ENCODE peak calls at places on chromosomes 2 and 18, in five cellular contexts. One of them, this sample, is unnamed.

GRCh38 chr2:237473474-237474453 is 13.3 kb upstream of the MLPH start:
- DNase-seq in stimulated activated CD4-positive, alpha-beta T cell treated with anti-CD3 and anti-CD28 coated beads, Interleukin-1b, Interleukin-23, amount 100 ng/mL, for 24 hours: no peak
- DNase-seq in head of caudate nucleus: peak
- DNase-seq in NCI-H446: no peak
- DNase-seq in HTR-8/SVneo: no peak
- DNase-seq in this sample: no peak

GRCh38 chr2:2739231-2739795 is 408.2 kb upstream of the MYT1L start:
- DNase-seq in stimulated activated CD4-positive, alpha-beta T cell treated with anti-CD3 and anti-CD28 coated beads, Interleukin-1b, Interleukin-23, amount 100 ng/mL, for 24 hours: no peak
- DNase-seq in head of caudate nucleus: no peak
- DNase-seq in NCI-H446: no peak
- DNase-seq in HTR-8/SVneo: no peak
- DNase-seq in this sample: peak

GRCh38 chr18:59696311-59697235 is 650 bp downstream of the CCBE1 start:
- DNase-seq in stimulated activated CD4-positive, alpha-beta T cell treated with anti-CD3 and anti-CD28 coated beads, Interleukin-1b, Interleukin-23, amount 100 ng/mL, for 24 hours: no peak
- DNase-seq in head of caudate nucleus: no peak
- DNase-seq in NCI-H446: no peak
- DNase-seq in HTR-8/SVneo: no peak
- DNase-seq in this sample: no peak

GRCh38 chr18:69044215-69044614 is 246.3 kb downstream of the CCDC102B start:
- DNase-seq in stimulated activated CD4-positive, alpha-beta T cell treated with anti-CD3 and anti-CD28 coated beads, Interleukin-1b, Interleukin-23, amount 100 ng/mL, for 24 hours: no peak
- DNase-seq in head of caudate nucleus: no peak
- DNase-seq in NCI-H446: no peak
- DNase-seq in HTR-8/SVneo: no peak
- DNase-seq in this sample: no peak

GRCh38 chr2:69092857-69093256 is 79.9 kb downstream of the ANTXR1 start:
- DNase-seq in stimulated activated CD4-positive, alpha-beta T cell treated with anti-CD3 and anti-CD28 coated beads, Interleukin-1b, Interleukin-23, amount 100 ng/mL, for 24 hours: no peak
- DNase-seq in head of caudate nucleus: no peak
- DNase-seq in NCI-H446: no peak
- DNase-seq in HTR-8/SVneo: no peak
- DNase-seq in this sample: no peak

GRCh38 chr18:36402765-36403396 is 105.4 kb downstream of the FHOD3 start:
- DNase-seq in stimulated activated CD4-positive, alpha-beta T cell treated with anti-CD3 and anti-CD28 coated beads, Interleukin-1b, Interleukin-23, amount 100 ng/mL, for 24 hours: no peak
- DNase-seq in head of caudate nucleus: no peak
- DNase-seq in NCI-H446: no peak
- DNase-seq in HTR-8/SVneo: no peak
- DNase-seq in this sample: no peak

GRCh38 chr2:216294305-216294704 is 78.0 kb downstream of the MARCHF4 start:
- DNase-seq in stimulated activated CD4-positive, alpha-beta T cell treated with anti-CD3 and anti-CD28 coated beads, Interleukin-1b, Interleukin-23, amount 100 ng/mL, for 24 hours: no peak
- DNase-seq in head of caudate nucleus: no peak
- DNase-seq in NCI-H446: peak
- DNase-seq in HTR-8/SVneo: no peak
- DNase-seq in this sample: no peak

GRCh38 chr2:152054593-152054992 is 44.3 kb downstream of the CACNB4 start:
- DNase-seq in stimulated activated CD4-positive, alpha-beta T cell treated with anti-CD3 and anti-CD28 coated beads, Interleukin-1b, Interleukin-23, amount 100 ng/mL, for 24 hours: no peak
- DNase-seq in head of caudate nucleus: no peak
- DNase-seq in NCI-H446: no peak
- DNase-seq in HTR-8/SVneo: peak
- DNase-seq in this sample: peak

GRCh38 chr2:96505231-96505889 is at the start of gene NEURL3:
- DNase-seq in stimulated activated CD4-positive, alpha-beta T cell treated with anti-CD3 and anti-CD28 coated beads, Interleukin-1b, Interleukin-23, amount 100 ng/mL, for 24 hours: no peak
- DNase-seq in head of caudate nucleus: no peak
- DNase-seq in NCI-H446: no peak
- DNase-seq in HTR-8/SVneo: peak
- DNase-seq in this sample: peak

GRCh38 chr18:23825978-23826405 is 136.7 kb downstream of the LAMA3 start:
- DNase-seq in stimulated activated CD4-positive, alpha-beta T cell treated with anti-CD3 and anti-CD28 coated beads, Interleukin-1b, Interleukin-23, amount 100 ng/mL, for 24 hours: no peak
- DNase-seq in head of caudate nucleus: no peak
- DNase-seq in NCI-H446: no peak
- DNase-seq in HTR-8/SVneo: no peak
- DNase-seq in this sample: no peak

This sample was measured in RWPE1.